ENCODE peak calls at places on chromosomes 7 and 10, in five cellular contexts. S, M, X, F and E are unnamed samples.

GRCh38 chr10:70455213-70455630 is 13.7 kb upstream of the NODAL start:
- DNase-seq in S (no peak), M (no peak), X (no peak), F (no peak), E (no peak)

GRCh38 chr10:98404571-98405396 is 10.2 kb downstream of the PYROXD2 start:
- DNase-seq in S (no peak), M (no peak), X (no peak), F (no peak), E (no peak)

GRCh38 chr7:108486291-108486966 is 30.2 kb upstream of the NRCAM start:
- DNase-seq in S (no peak), M (no peak), X (no peak), F (no peak), E (no peak)

GRCh38 chr7:94481246-94481645 is 28.4 kb upstream of the CASD1 start:
- DNase-seq in S (no peak), M (no peak), X (no peak), F (no peak), E (no peak)

GRCh38 chr7:86664486-86664885 is 20.8 kb downstream of the GRM3 start:
- DNase-seq in S (no peak), M (no peak), X (no peak), F (no peak), E (no peak)

GRCh38 chr10:109899578-109900355 is 23.5 kb downstream of the XPNPEP1 start:
- DNase-seq in S (no peak), M (no peak), X (no peak), F (no peak), E (no peak)

GRCh38 chr10:95660283-95660682 is 3.8 kb upstream of the ALDH18A1 start:
- DNase-seq in S (no peak), M (no peak), X (no peak), F (no peak), E (no peak)

GRCh38 chr10:43136995-43137700 is 1.1 kb upstream of the CSGALNACT2 start:
- DNase-seq in S (no peak), M (peak; percentile 86), X (no peak), F (no peak), E (no peak)

GRCh38 chr7:70044064-70044463 is 445.8 kb downstream of the AUTS2 start:
- DNase-seq in S (peak; percentile 9), M (no peak), X (peak; percentile 61), F (no peak), E (no peak)

GRCh38 chr7:18468794-18469193 is 26.8 kb upstream of the HDAC9 start:
- DNase-seq in S (no peak), M (no peak), X (no peak), F (no peak), E (no peak)

GRCh38 chr10:14235511-14235910 is 95.2 kb downstream of the FRMD4A start:
- DNase-seq in S (no peak), M (no peak), X (no peak), F (no peak), E (no peak)

GRCh38 chr10:100894589-100895294 is 18.0 kb upstream of the SLF2 start:
- DNase-seq in S (peak; percentile 26), M (no peak), X (no peak), F (no peak), E (no peak)

GRCh38 chr10:100655760-100656421 is 89.5 kb upstream of the PAX2 start:
- DNase-seq in S (no peak), M (peak; percentile 63), X (peak; percentile 71), F (no peak), E (peak; percentile 79)

GRCh38 chr7:85928500-85928899 is 715.2 kb upstream of the GRM3 start:
- DNase-seq in S (no peak), M (no peak), X (no peak), F (no peak), E (no peak)

GRCh38 chr7:14836006-14836405 is 66.5 kb downstream of the DGKB start:
- DNase-seq in S (no peak), M (no peak), X (no peak), F (no peak), E (no peak)

GRCh38 chr7:131148708-131149428 is 178.8 kb upstream of the MKLN1 start:
- DNase-seq in S (no peak), M (no peak), X (no peak), F (no peak), E (no peak)

GRCh38 chr7:77383333-77383740 is 32.8 kb downstream of the GSAP start:
- DNase-seq in S (no peak), M (no peak), X (no peak), F (no peak), E (no peak)

GRCh38 chr10:5929442-5929841 is 39.4 kb downstream of the FBH1 start:
- DNase-seq in S (no peak), M (no peak), X (no peak), F (no peak), E (no peak)

GRCh38 chr10:77287647-77288120 is 349.9 kb downstream of the KCNMA1 start:
- DNase-seq in S (no peak), M (no peak), X (no peak), F (no peak), E (no peak)

GRCh38 chr10:64762861-64763260 is 1241.7 kb downstream of the REEP3 start:
- DNase-seq in S (no peak), M (no peak), X (no peak), F (no peak), E (no peak)

GRCh38 chr7:82204694-82205093 is 238.9 kb downstream of the CACNA2D1 start:
- DNase-seq in S (no peak), M (no peak), X (no peak), F (no peak), E (no peak)

GRCh38 chr10:47371629-47372485 is 12.2 kb downstream of the ZNF488 start:
- DNase-seq in S (no peak), M (peak; percentile 40), X (peak; percentile 10), F (peak; percentile 13), E (no peak)

GRCh38 chr10:129971381-129972144 is 7.5 kb upstream of the EBF3 start:
- DNase-seq in S (peak; percentile 41), M (peak; percentile 79), X (peak; percentile 96), F (peak; percentile 59), E (peak; percentile 94)

GRCh38 chr10:14648042-14648765 is 126.5 kb downstream of the FAM107B start:
- DNase-seq in S (peak; percentile 73), M (peak; percentile 86), X (peak; percentile 63), F (peak; percentile 60), E (peak; percentile 80)

GRCh38 chr7:144256112-144256511 is 8.5 kb downstream of the OR2A7 start:
- DNase-seq in S (no peak), M (no peak), X (no peak), F (no peak), E (peak; percentile 30)

GRCh38 chr7:12162420-12163113 is 48.5 kb upstream of the TMEM106B start:
- DNase-seq in S (no peak), M (no peak), X (no peak), F (no peak), E (no peak)

GRCh38 chr7:774161-775109 is 47.4 kb upstream of the PRKAR1B start:
- DNase-seq in S (peak; percentile 73), M (peak; percentile 88), X (peak; percentile 93), F (peak; percentile 72), E (peak; percentile 93)

GRCh38 chr7:131057524-131058065 is 270.1 kb upstream of the MKLN1 start:
- DNase-seq in S (no peak), M (no peak), X (no peak), F (no peak), E (peak; percentile 40)

GRCh38 chr7:129569811-129570215 is 41.7 kb upstream of the NRF1 start:
- DNase-seq in S (peak; percentile 55), M (no peak), X (no peak), F (peak; percentile 30), E (no peak)

GRCh38 chr10:131874991-131875451 is 25.8 kb upstream of the PPP2R2D start:
- DNase-seq in S (peak; percentile 72), M (peak; percentile 87), X (peak; percentile 93), F (peak; percentile 74), E (peak; percentile 78)

GRCh38 chr7:17474724-17475344 is 176.4 kb downstream of the AHR start:
- DNase-seq in S (no peak), M (no peak), X (peak; percentile 35), F (no peak), E (no peak)

GRCh38 chr7:158000160-158000559 is 587.5 kb downstream of the PTPRN2 start:
- DNase-seq in S (no peak), M (no peak), X (no peak), F (no peak), E (no peak)

GRCh38 chr10:119120875-119121274 is 17.0 kb downstream of the DENND10 start:
- DNase-seq in S (no peak), M (no peak), X (no peak), F (no peak), E (no peak)
- H3K27ac ChIP-seq in S (peak overlapping the region; percentile 5), M (peak overlapping the region; percentile 54), X (no peak overlapping the region), F (no peak overlapping the region), E (no peak overlapping the region)

DNA sequence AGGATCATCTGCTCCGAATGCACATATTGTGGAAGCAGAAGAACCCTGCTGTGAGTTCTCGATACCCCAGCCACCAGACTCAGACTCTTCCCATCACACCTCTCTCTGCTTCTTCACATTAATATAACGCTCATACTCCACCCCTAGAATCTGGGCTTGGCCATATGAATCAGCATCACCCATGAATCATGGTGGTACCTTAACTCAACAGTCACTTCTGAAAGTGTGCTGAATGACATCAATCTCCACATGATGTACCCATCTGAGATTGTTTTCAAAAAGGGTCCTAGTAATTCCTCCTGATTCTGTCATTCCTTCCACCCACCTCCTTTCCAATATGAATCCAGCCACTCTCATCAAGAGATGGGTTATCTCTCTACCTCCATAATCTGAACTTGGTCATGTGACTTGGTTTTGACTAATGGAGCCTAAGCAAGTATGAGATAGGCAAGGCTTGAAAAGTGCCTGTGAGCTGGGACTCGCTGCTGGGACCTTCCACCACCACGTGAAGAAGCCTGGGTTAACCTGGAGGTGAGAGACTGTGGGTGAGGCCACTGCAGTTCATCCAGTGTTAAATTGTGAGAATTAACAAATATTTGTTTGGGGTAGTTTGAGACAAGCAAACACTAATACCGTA is 15.4 kb downstream of the YWHAG start:
- DNase-seq in S (no peak), M (no peak), X (no peak), F (no peak), E (no peak)
- TF ChIP-seq POLR2AphosphoS5 in S (no peak), M (no peak), X (no peak), F (no peak), E (no peak)

GRCh38 chr7:42068554-42069280 is 168.3 kb downstream of the GLI3 start:
- DNase-seq in S (no peak), M (no peak), X (no peak), F (no peak), E (no peak)
- H3K27ac ChIP-seq in S (no peak overlapping the region), M (no peak overlapping the region), X (no peak overlapping the region), F (no peak overlapping the region), E (no peak overlapping the region)

GRCh38 chr10:3169738-3170137 is 2.8 kb downstream of the PITRM1 start:
- DNase-seq in S (no peak), M (peak; percentile 72), X (no peak), F (no peak), E (no peak)

GRCh38 chr10:3169271-3169670 is 3.3 kb downstream of the PITRM1 start:
- DNase-seq in S (no peak), M (no peak), X (no peak), F (no peak), E (no peak)

GRCh38 chr10:3172446-3173172 is at the start of gene PITRM1:
- DNase-seq in S (peak; percentile 99), M (peak; percentile 99), X (peak; percentile 97), F (peak; percentile 99), E (peak; percentile 100)

GRCh38 chr10:3172081-3172445 is 519 bp downstream of the PITRM1 start:
- DNase-seq in S (peak; percentile 31), M (peak; percentile 83), X (peak; percentile 37), F (no peak), E (peak; percentile 82)

GRCh38 chr10:3173173-3173878 is 744 bp upstream of the PITRM1 start:
- DNase-seq in S (peak; percentile 94), M (peak; percentile 92), X (no peak), F (peak; percentile 94), E (peak; percentile 94)
- TF ChIP-seq POLR2AphosphoS5 in S (no peak), M (no peak), X (no peak), F (no peak), E (no peak)